ENCODE peak calls at places on chromosome 21, in ten cellular contexts. One of them, this sample, is unnamed.

GRCh38 chr21:16194851-16195251 is 465.1 kb downstream of the USP25 start:
- DNase-seq in fibroblast of lung: peak; percentile 55
- DNase-seq in retinal pigment epithelial cell: no peak
- DNase-seq in RWPE2: no peak
- DNase-seq in BJ: no peak
- DNase-seq in AG09309: no peak
- DNase-seq in CD8-positive, alpha-beta T cell: no peak
- DNase-seq in fibroblast of mammary gland: peak; percentile 49
- DNase-seq in body of pancreas: no peak
- DNase-seq in bronchial epithelial cell: peak; percentile 32
- DNase-seq in this sample: peak; percentile 25

GRCh38 chr21:21002137-21002536 is 3.9 kb downstream of the NCAM2 start:
- DNase-seq in fibroblast of lung: no peak
- DNase-seq in retinal pigment epithelial cell: no peak
- DNase-seq in RWPE2: no peak
- DNase-seq in BJ: no peak
- DNase-seq in AG09309: no peak
- DNase-seq in CD8-positive, alpha-beta T cell: no peak
- DNase-seq in fibroblast of mammary gland: no peak
- DNase-seq in body of pancreas: no peak
- DNase-seq in bronchial epithelial cell: no peak
- DNase-seq in this sample: no peak

GRCh38 chr21:19461481-19462205 is 1058.1 kb upstream of the TMPRSS15 start:
- DNase-seq in fibroblast of lung: no peak
- DNase-seq in retinal pigment epithelial cell: no peak
- DNase-seq in RWPE2: no peak
- DNase-seq in BJ: no peak
- DNase-seq in AG09309: no peak
- DNase-seq in CD8-positive, alpha-beta T cell: no peak
- DNase-seq in fibroblast of mammary gland: no peak
- DNase-seq in body of pancreas: no peak
- DNase-seq in bronchial epithelial cell: no peak
- DNase-seq in this sample: no peak

GRCh38 chr21:28687571-28687970 is 305.1 kb downstream of the LTN1 start:
- DNase-seq in fibroblast of lung: no peak
- DNase-seq in retinal pigment epithelial cell: no peak
- DNase-seq in RWPE2: no peak
- DNase-seq in BJ: no peak
- DNase-seq in AG09309: no peak
- DNase-seq in CD8-positive, alpha-beta T cell: no peak
- DNase-seq in fibroblast of mammary gland: no peak
- DNase-seq in body of pancreas: no peak
- DNase-seq in bronchial epithelial cell: peak; percentile 96
- DNase-seq in this sample: no peak

GRCh38 chr21:40386301-40386911 is 460.6 kb downstream of the DSCAM start:
- DNase-seq in fibroblast of lung: peak; percentile 25
- DNase-seq in retinal pigment epithelial cell: no peak
- DNase-seq in RWPE2: peak; percentile 51
- DNase-seq in BJ: no peak
- DNase-seq in AG09309: no peak
- DNase-seq in CD8-positive, alpha-beta T cell: no peak
- DNase-seq in fibroblast of mammary gland: no peak
- DNase-seq in body of pancreas: peak; percentile 65
- DNase-seq in bronchial epithelial cell: peak; percentile 18
- DNase-seq in this sample: no peak

GRCh38 chr21:42931560-42932235 is 6.3 kb upstream of the ERVH48-1 start:
- DNase-seq in fibroblast of lung: no peak
- DNase-seq in retinal pigment epithelial cell: no peak
- DNase-seq in RWPE2: no peak
- DNase-seq in BJ: no peak
- DNase-seq in AG09309: no peak
- DNase-seq in CD8-positive, alpha-beta T cell: no peak
- DNase-seq in fibroblast of mammary gland: no peak
- DNase-seq in body of pancreas: no peak
- DNase-seq in bronchial epithelial cell: no peak
- DNase-seq in this sample: no peak

GRCh38 chr21:44089001-44089911 is 17.9 kb upstream of the PWP2 start:
- DNase-seq in fibroblast of lung: no peak
- DNase-seq in retinal pigment epithelial cell: no peak
- DNase-seq in RWPE2: no peak
- DNase-seq in BJ: no peak
- DNase-seq in AG09309: no peak
- DNase-seq in CD8-positive, alpha-beta T cell: peak; percentile 56
- DNase-seq in fibroblast of mammary gland: no peak
- DNase-seq in body of pancreas: peak; percentile 37
- DNase-seq in bronchial epithelial cell: no peak
- DNase-seq in this sample: peak; percentile 69

GRCh38 chr21:43849532-43850299 is 15.3 kb upstream of the AGPAT3 start:
- DNase-seq in fibroblast of lung: no peak
- DNase-seq in retinal pigment epithelial cell: no peak
- DNase-seq in RWPE2: no peak
- DNase-seq in BJ: no peak
- DNase-seq in AG09309: no peak
- DNase-seq in CD8-positive, alpha-beta T cell: no peak
- DNase-seq in fibroblast of mammary gland: no peak
- DNase-seq in body of pancreas: no peak
- DNase-seq in bronchial epithelial cell: no peak
- DNase-seq in this sample: no peak

DNA sequence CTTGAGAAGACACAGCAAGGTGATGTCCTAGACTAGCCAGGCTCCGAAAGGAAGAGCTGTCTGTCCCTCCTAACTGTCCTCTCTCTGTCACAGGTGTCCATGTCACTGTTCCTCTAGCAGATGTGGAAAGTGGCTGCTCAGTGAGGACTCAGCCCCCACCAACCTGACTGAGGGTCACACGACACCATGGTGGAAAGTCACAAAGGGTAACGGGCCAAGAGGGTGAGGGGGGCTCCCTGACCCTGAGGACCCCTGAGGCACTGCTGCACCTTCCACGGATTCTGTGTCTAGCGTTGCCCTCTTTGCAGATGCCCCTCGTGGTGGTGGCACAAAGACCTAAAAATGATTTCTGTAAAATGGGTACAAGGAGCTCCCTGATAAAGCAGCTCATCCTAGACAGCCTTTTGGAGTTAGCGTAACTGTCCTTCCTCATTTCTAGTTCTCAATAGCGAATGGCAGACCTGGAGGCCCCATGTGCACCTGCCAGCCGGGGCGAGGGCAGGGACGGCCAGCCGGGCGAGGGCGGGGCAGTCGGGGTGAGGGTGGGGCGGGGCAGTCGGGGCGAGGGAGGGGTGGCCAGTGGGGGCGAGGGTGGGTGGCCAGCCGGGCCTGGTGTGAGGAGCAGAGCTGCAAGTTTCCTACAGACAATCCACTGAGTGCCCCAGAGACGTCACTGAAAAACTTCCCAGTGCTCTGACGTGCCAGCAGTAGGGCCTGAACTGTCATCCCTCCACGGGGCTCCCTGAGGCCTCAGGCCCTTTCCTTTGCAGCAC is 23.4 kb downstream of the POFUT2 start:
- DNase-seq in fibroblast of lung: no peak
- DNase-seq in retinal pigment epithelial cell: no peak
- DNase-seq in RWPE2: peak; percentile 27
- DNase-seq in BJ: no peak
- DNase-seq in AG09309: no peak
- DNase-seq in CD8-positive, alpha-beta T cell: no peak
- DNase-seq in fibroblast of mammary gland: no peak
- DNase-seq in body of pancreas: no peak
- DNase-seq in bronchial epithelial cell: no peak
- DNase-seq in this sample: no peak
- TF ChIP-seq CTCF in fibroblast of lung: no peak
- TF ChIP-seq CTCF in retinal pigment epithelial cell: no peak
- TF ChIP-seq CTCF in RWPE2: no peak
- TF ChIP-seq CTCF in BJ: no peak
- TF ChIP-seq CTCF in AG09309: no peak
- TF ChIP-seq CTCF in CD8-positive, alpha-beta T cell: no peak
- TF ChIP-seq CTCF in fibroblast of mammary gland: no peak
- TF ChIP-seq CTCF in body of pancreas: no peak
- TF ChIP-seq CTCF in bronchial epithelial cell: no peak
- TF ChIP-seq CTCF in this sample: no peak

GRCh38 chr21:33219961-33220360 is 9.8 kb upstream of the IFNAR2 start:
- DNase-seq in fibroblast of lung: no peak
- DNase-seq in retinal pigment epithelial cell: no peak
- DNase-seq in RWPE2: no peak
- DNase-seq in BJ: no peak
- DNase-seq in AG09309: no peak
- DNase-seq in CD8-positive, alpha-beta T cell: no peak
- DNase-seq in fibroblast of mammary gland: no peak
- DNase-seq in body of pancreas: no peak
- DNase-seq in bronchial epithelial cell: no peak
- DNase-seq in this sample: no peak

GRCh38 chr21:33217168-33217567 is 12.6 kb upstream of the IFNAR2 start:
- DNase-seq in fibroblast of lung: no peak
- DNase-seq in retinal pigment epithelial cell: no peak
- DNase-seq in RWPE2: no peak
- DNase-seq in BJ: no peak
- DNase-seq in AG09309: no peak
- DNase-seq in CD8-positive, alpha-beta T cell: no peak
- DNase-seq in fibroblast of mammary gland: no peak
- DNase-seq in body of pancreas: no peak
- DNase-seq in bronchial epithelial cell: no peak
- DNase-seq in this sample: no peak

GRCh38 chr21:33214056-33214455 is 15.7 kb upstream of the IFNAR2 start:
- DNase-seq in fibroblast of lung: no peak
- DNase-seq in retinal pigment epithelial cell: no peak
- DNase-seq in RWPE2: no peak
- DNase-seq in BJ: no peak
- DNase-seq in AG09309: no peak
- DNase-seq in CD8-positive, alpha-beta T cell: no peak
- DNase-seq in fibroblast of mammary gland: no peak
- DNase-seq in body of pancreas: no peak
- DNase-seq in bronchial epithelial cell: no peak
- DNase-seq in this sample: no peak

GRCh38 chr21:33219300-33219699 is 10.4 kb upstream of the IFNAR2 start:
- DNase-seq in fibroblast of lung: no peak
- DNase-seq in retinal pigment epithelial cell: no peak
- DNase-seq in RWPE2: no peak
- DNase-seq in BJ: no peak
- DNase-seq in AG09309: no peak
- DNase-seq in CD8-positive, alpha-beta T cell: no peak
- DNase-seq in fibroblast of mammary gland: no peak
- DNase-seq in body of pancreas: no peak
- DNase-seq in bronchial epithelial cell: no peak
- DNase-seq in this sample: no peak
- H3K4me3 ChIP-seq in fibroblast of lung: no peak overlapping the region
- H3K4me3 ChIP-seq in retinal pigment epithelial cell: no peak overlapping the region
- H3K4me3 ChIP-seq in RWPE2: no peak overlapping the region
- H3K4me3 ChIP-seq in BJ: no peak overlapping the region
- H3K4me3 ChIP-seq in AG09309: no peak overlapping the region
- H3K4me3 ChIP-seq in CD8-positive, alpha-beta T cell: no peak overlapping the region
- H3K4me3 ChIP-seq in fibroblast of mammary gland: no peak overlapping the region
- H3K4me3 ChIP-seq in body of pancreas: no peak overlapping the region
- H3K4me3 ChIP-seq in bronchial epithelial cell: no peak overlapping the region
- H3K4me3 ChIP-seq in this sample: no peak overlapping the region

GRCh38 chr21:17759546-17760178 is 59.5 kb downstream of the C21orf91 start:
- DNase-seq in fibroblast of lung: no peak
- DNase-seq in retinal pigment epithelial cell: no peak
- DNase-seq in RWPE2: no peak
- DNase-seq in BJ: no peak
- DNase-seq in AG09309: no peak
- DNase-seq in CD8-positive, alpha-beta T cell: no peak
- DNase-seq in fibroblast of mammary gland: no peak
- DNase-seq in body of pancreas: no peak
- DNase-seq in bronchial epithelial cell: no peak
- DNase-seq in this sample: no peak
- TF ChIP-seq CTCF in fibroblast of lung: no peak
- TF ChIP-seq CTCF in retinal pigment epithelial cell: no peak
- TF ChIP-seq CTCF in RWPE2: no peak
- TF ChIP-seq CTCF in BJ: no peak
- TF ChIP-seq CTCF in AG09309: no peak
- TF ChIP-seq CTCF in CD8-positive, alpha-beta T cell: no peak
- TF ChIP-seq CTCF in fibroblast of mammary gland: no peak
- TF ChIP-seq CTCF in body of pancreas: no peak
- TF ChIP-seq CTCF in bronchial epithelial cell: no peak
- TF ChIP-seq CTCF in this sample: no peak

DNA sequence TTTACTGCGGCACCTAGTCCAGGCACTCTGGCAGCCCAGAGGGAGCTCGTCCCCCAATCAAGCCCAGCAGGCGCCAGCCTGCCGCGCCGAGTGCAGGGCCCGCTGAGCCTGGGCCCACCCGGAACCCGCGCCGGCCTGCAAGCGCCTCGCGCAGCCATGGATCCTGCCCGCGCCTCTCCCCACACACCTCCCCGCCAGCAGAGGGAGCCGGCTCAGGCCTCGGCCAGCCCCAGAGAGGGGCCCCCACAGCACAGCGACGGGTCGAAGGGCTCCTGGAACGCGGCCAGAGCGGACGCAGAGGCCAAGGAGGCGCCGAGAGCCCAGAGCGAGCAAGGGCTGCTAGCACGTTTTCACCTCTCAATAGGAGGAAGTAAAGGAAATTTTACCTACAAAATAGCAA is 767.0 kb downstream of the MRPL39 start:
- DNase-seq in fibroblast of lung: no peak
- DNase-seq in retinal pigment epithelial cell: no peak
- DNase-seq in RWPE2: no peak
- DNase-seq in BJ: no peak
- DNase-seq in AG09309: no peak
- DNase-seq in CD8-positive, alpha-beta T cell: no peak
- DNase-seq in fibroblast of mammary gland: no peak
- DNase-seq in body of pancreas: no peak
- DNase-seq in bronchial epithelial cell: no peak
- DNase-seq in this sample: no peak
- H3K4me3 ChIP-seq in fibroblast of lung: no peak overlapping the region
- H3K4me3 ChIP-seq in retinal pigment epithelial cell: no peak overlapping the region
- H3K4me3 ChIP-seq in RWPE2: no peak overlapping the region
- H3K4me3 ChIP-seq in BJ: no peak overlapping the region
- H3K4me3 ChIP-seq in AG09309: no peak overlapping the region
- H3K4me3 ChIP-seq in CD8-positive, alpha-beta T cell: no peak overlapping the region
- H3K4me3 ChIP-seq in fibroblast of mammary gland: no peak overlapping the region
- H3K4me3 ChIP-seq in body of pancreas: no peak overlapping the region
- H3K4me3 ChIP-seq in bronchial epithelial cell: no peak overlapping the region
- H3K4me3 ChIP-seq in this sample: no peak overlapping the region